ENCODE peak calls at places on chromosomes 1 and 21, in five cellular contexts. L is heart left ventricle; A is fibroblast of pulmonary artery; N is activated CD4-positive, alpha-beta T cell treated with anti-CD3 and anti-CD28 coated beads, Interleukin-2, amount 50 U/mL, for 48 hours; E is colonic mucosa. S is an unnamed sample.

GRCh38 chr1:73162576-73162975 is 880.2 kb upstream of the NEGR1 start:
- DNase-seq in A (no peak), E (no peak), N (no peak), L (no peak), S (peak)

GRCh38 chr1:116375884-116376733 is 3.1 kb downstream of the ATP1A1 start:
- DNase-seq in L (peak), N (peak), E (peak), A (peak), S (peak)

GRCh38 chr1:204161609-204162497 is 4.3 kb downstream of the REN start:
- DNase-seq in E (no peak), A (no peak), L (no peak), N (no peak), S (no peak)

GRCh38 chr1:106276856-106277255 is 779.6 kb upstream of the PRMT6 start:
- DNase-seq in L (no peak), A (no peak), E (no peak), N (no peak), S (no peak)

GRCh38 chr1:226738995-226739695 is at the start of gene ITPKB:
- DNase-seq in N (peak), E (peak), A (peak), L (peak), S (peak)

GRCh38 chr1:95146637-95147036 is 29.5 kb downstream of the TLCD4 start:
- DNase-seq in E (no peak), L (no peak), N (no peak), A (no peak), S (no peak)

GRCh38 chr1:31607360-31607759 is 10.1 kb upstream of the HCRTR1 start:
- DNase-seq in A (no peak), E (no peak), N (no peak), L (no peak), S (no peak)

GRCh38 chr1:116855220-116855619 is 54.5 kb upstream of the PTGFRN start:
- DNase-seq in A (no peak), E (peak), L (peak), N (no peak), S (peak)

GRCh38 chr1:208531003-208531750 is 287.0 kb upstream of the PLXNA2 start:
- DNase-seq in A (no peak), E (no peak), L (no peak), N (no peak), S (no peak)

GRCh38 chr1:204319462-204319861 is 40.3 kb downstream of the PLEKHA6 start:
- DNase-seq in N (no peak), A (peak), L (no peak), E (no peak), S (no peak)

GRCh38 chr1:201530741-201531521 is 8.0 kb upstream of the NAV1 start:
- DNase-seq in N (peak), L (peak), E (peak), A (peak), S (peak)

GRCh38 chr21:34544032-34544496 is 32.1 kb upstream of the KCNE1 start:
- DNase-seq in A (peak), E (peak), N (peak), L (peak), S (peak)

GRCh38 chr1:241715435-241715834 is 63.4 kb downstream of the WDR64 start:
- DNase-seq in N (no peak), L (no peak), A (no peak), E (no peak), S (no peak)

GRCh38 chr1:180907313-180908055 is 5.2 kb upstream of the KIAA1614 start:
- DNase-seq in N (no peak), A (no peak), L (no peak), E (no peak), S (no peak)

GRCh38 chr1:2155788-2156187 is 38.8 kb downstream of the FAAP20 start:
- DNase-seq in A (no peak), N (no peak), L (no peak), E (no peak), S (peak)

GRCh38 chr1:209080170-209080781 is 503.2 kb upstream of the CAMK1G start:
- DNase-seq in A (no peak), L (no peak), N (no peak), E (no peak), S (no peak)

GRCh38 chr21:45386728-45387371 is 18.1 kb upstream of the COL18A1 start:
- DNase-seq in E (no peak), L (peak), A (peak), N (no peak), S (peak)

GRCh38 chr1:18197299-18197698 is 89.7 kb downstream of the IGSF21 start:
- DNase-seq in L (no peak), N (no peak), E (no peak), A (no peak), S (no peak)

GRCh38 chr21:17527711-17528110 is 14.9 kb downstream of the CXADR start:
- DNase-seq in A (peak), L (no peak), N (no peak), E (no peak), S (no peak)

GRCh38 chr1:157154940-157155514 is 16.8 kb upstream of the ETV3 start:
- DNase-seq in A (peak), L (peak), E (peak), N (no peak), S (peak)

GRCh38 chr1:116489231-116489697 is 81.6 kb downstream of the CD58 start:
- DNase-seq in L (no peak), E (peak), N (no peak), A (peak), S (peak)

GRCh38 chr1:19533626-19534025 is 48.3 kb upstream of the CAPZB start:
- DNase-seq in L (peak), N (no peak), E (no peak), A (no peak), S (no peak)

GRCh38 chr1:29478046-29478791 is 241.9 kb downstream of the PTPRU start:
- DNase-seq in L (no peak), N (no peak), E (no peak), A (no peak), S (no peak)

GRCh38 chr21:39313457-39314154 is at the start of gene BRWD1:
- DNase-seq in A (peak), L (peak), E (peak), N (peak), S (peak)

GRCh38 chr1:116690809-116691323 is 23.3 kb upstream of the IGSF3 start:
- DNase-seq in E (no peak), L (no peak), A (no peak), N (no peak), S (no peak)

GRCh38 chr1:227072991-227073390 is 132.9 kb downstream of the COQ8A start:
- DNase-seq in A (peak), N (no peak), E (no peak), L (no peak), S (no peak)

GRCh38 chr1:45583666-45584350 is at the start of gene NASP:
- DNase-seq in A (peak), E (peak), L (peak), N (peak), S (peak)